ENCODE peak calls at places on chromosomes 11 and 22, in four cellular contexts. Y is A549, N is IMR-90, P is transverse colon. C is an unnamed sample.

GRCh38 chr11:42410251-42410956 is 901.4 kb upstream of the API5 start:
- DNase-seq in Y (no peak), N (no peak), P (no peak), C (no peak)

GRCh38 chr22:23783496-23784167 is 3.1 kb upstream of the SMARCB1 start:
- DNase-seq in Y (no peak), N (no peak), P (no peak), C (no peak)

GRCh38 chr11:57368106-57368826 is 12.7 kb downstream of the PRG3 start:
- DNase-seq in Y (no peak), N (no peak), P (no peak), C (no peak)

GRCh38 chr11:75627879-75628668 is 40.8 kb downstream of the MAP6 start:
- DNase-seq in Y (no peak), N (peak), P (no peak), C (no peak)

GRCh38 chr11:101510608-101511007 is 73.2 kb downstream of the TRPC6 start:
- DNase-seq in Y (no peak), N (no peak), P (no peak), C (no peak)

GRCh38 chr11:61384271-61385242 is 7.8 kb upstream of the TMEM216 start:
- DNase-seq in Y (no peak), N (peak), P (no peak), C (no peak)

GRCh38 chr11:61645179-61645868 is 34.9 kb upstream of the DAGLA start:
- DNase-seq in Y (no peak), N (peak), P (no peak), C (no peak)

GRCh38 chr11:898540-899190 is 11.9 kb downstream of the CHID1 start:
- DNase-seq in Y (no peak), N (no peak), P (no peak), C (peak)

GRCh38 chr11:130190371-130190881 is 30.8 kb downstream of the ST14 start:
- DNase-seq in Y (no peak), N (no peak), P (peak), C (no peak)

GRCh38 chr11:122261546-122261945 is 145.5 kb upstream of the BLID start:
- DNase-seq in Y (no peak), N (peak), P (no peak), C (no peak)

GRCh38 chr22:41091139-41092022 is 1.0 kb upstream of the EP300 start:
- DNase-seq in Y (peak), N (peak), P (peak), C (peak)
- TF ChIP-seq POLR2A in Y (peak), N (peak), P (peak), C (peak)

GRCh38 chr11:66651011-66651410 is 12.5 kb downstream of the RBM4 start:
- DNase-seq in Y (no peak), N (peak), P (no peak), C (no peak)

GRCh38 chr11:66649903-66650302 is 11.4 kb downstream of the RBM4 start:
- DNase-seq in Y (no peak), N (no peak), P (no peak), C (no peak)

GRCh38 chr11:66641834-66642233 is 3.3 kb downstream of the RBM4 start:
- DNase-seq in Y (no peak), N (no peak), P (no peak), C (no peak)

GRCh38 chr11:66643745-66644437 is 5.4 kb downstream of the RBM4 start:
- DNase-seq in Y (no peak), N (no peak), P (no peak), C (no peak)

GRCh38 chr11:66646875-66647274 is 8.4 kb downstream of the RBM4 start:
- DNase-seq in Y (no peak), N (no peak), P (no peak), C (no peak)
- TF ChIP-seq POLR2A in Y (no peak), N (no peak), P (no peak), C (no peak)

GRCh38 chr11:64237484-64237951 is 3.1 kb downstream of the VEGFB start:
- DNase-seq in Y (no peak), N (no peak), P (peak), C (no peak)

GRCh38 chr11:64232182-64233018 is 2.0 kb upstream of the VEGFB start:
- DNase-seq in Y (no peak), N (no peak), P (no peak), C (no peak)

GRCh38 chr11:64235427-64236161 is 1.2 kb downstream of the VEGFB start:
- DNase-seq in Y (no peak), N (no peak), P (peak), C (no peak)

GRCh38 chr11:64233913-64234839 is at the start of gene VEGFB:
- DNase-seq in Y (no peak), N (peak), P (peak), C (peak)

GRCh38 chr11:64234840-64235379 is 526 bp downstream of the VEGFB start:
- DNase-seq in Y (no peak), N (no peak), P (peak), C (no peak)
- TF ChIP-seq POLR2A in Y (peak), N (no peak), P (peak), C (peak)

DNA sequence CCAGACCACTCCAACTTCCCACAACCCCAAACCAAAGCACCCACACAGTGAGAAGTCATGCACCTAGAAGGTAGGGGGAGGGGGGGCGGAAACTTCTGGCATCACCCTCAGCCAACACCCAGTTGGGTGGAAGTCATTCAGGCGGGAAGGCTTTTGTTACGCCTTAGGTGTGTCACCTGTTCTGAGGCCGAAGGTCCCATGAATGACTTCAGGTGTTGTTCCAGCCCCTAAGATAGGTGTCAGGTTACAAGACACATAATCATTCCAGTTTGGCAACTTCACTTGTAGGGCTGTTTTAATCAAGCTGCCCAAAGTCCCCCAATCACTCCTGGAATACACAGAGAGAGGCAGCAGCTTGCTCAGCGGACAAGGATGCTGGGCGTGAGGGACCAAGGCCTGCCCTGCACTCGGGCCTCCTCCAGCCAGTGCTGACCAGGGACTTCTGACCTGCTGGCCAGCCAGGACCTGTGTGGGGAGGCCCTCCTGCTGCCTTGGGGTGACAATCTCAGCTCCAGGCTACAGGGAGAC is at the start of gene TMPRSS4:
- DNase-seq in Y (no peak), N (no peak), P (peak), C (no peak)
- TF ChIP-seq POLR2A in Y (no peak), N (no peak), P (peak), C (no peak)

DNA sequence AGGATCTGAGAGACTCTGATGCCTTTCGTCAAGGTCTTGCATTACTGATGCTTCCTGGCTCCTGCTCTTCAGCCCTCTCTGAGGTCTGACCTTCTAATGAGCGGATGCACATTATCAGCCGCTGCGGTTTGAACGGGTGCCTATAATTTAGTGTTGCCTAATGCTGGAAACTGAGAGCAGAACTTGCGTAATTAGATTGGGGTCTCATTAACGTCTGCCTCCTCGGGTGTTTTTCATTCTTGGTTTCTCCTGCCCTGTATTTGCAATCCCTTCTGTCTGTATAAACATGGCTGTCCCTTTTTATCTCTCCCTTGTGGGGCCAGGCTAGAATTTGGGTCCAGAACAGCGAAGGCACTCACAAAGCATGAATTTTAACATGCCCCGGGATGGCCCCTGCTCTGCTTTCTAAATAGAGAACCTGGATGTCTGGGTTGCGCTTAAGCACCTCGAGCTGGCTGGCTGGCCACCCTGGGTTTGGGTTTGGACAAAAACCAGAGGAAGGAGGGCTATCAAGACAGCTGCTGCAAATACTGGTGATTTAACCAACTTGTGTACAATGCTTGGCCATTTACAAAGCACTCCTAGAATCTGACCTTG is 118.6 kb downstream of the TIMP3 start:
- DNase-seq in Y (no peak), N (peak), P (peak), C (no peak)
- TF ChIP-seq POLR2A in Y (no peak), N (no peak), P (no peak), C (no peak)

DNA sequence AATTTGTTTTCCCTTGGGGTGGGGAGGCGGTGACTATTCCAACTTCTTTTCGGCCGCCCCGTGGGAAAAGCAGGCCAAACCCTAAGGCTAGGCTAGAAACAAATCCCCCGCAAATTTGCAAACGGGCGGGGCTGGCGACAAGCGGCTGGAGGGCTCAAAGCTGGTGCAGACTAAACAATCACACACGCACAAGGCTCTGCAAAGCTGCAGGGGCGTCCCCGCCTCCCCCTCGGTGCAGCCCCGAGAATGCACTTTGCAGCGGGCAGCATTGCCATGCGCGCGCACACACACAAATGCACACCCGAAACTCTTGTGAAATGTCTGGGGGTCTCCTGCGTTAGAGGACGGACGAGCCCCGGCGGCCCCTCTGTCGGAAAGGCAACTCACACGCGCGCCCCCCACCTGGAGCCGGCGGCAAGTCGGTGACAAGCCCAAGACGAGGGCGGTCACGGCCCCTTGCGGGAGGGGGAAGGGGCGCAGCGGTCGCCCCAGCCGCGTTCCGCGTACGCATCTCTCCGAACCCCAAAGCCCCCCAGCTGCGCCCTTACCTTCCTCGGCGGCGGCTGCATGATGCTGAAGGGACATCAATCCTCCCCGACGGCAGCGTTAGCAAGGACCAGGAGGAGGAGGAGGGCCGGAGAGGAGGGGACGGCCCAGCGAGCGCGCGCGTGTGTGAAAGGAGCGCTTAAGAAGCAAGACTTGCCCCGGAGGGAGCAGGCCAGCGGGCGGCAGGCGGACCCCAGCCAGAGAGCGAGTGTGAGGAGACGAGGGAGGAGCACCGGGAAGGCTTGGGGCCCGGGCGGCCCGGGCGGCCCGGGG is 600 bp downstream of the FCHSD2 start:
- DNase-seq in Y (peak), N (peak), P (peak), C (peak)
- TF ChIP-seq POLR2A in Y (no peak), N (no peak), P (no peak), C (no peak)

GRCh38 chr22:25404923-25405853 is 159.3 kb upstream of the GRK3 start:
- DNase-seq in Y (peak), N (peak), P (peak), C (peak)
- TF ChIP-seq POLR2A in Y (peak), N (peak), P (peak), C (peak)

GRCh38 chr22:32545801-32546200 is 71.2 kb downstream of the FBXO7 start:
- DNase-seq in Y (no peak), N (peak), P (no peak), C (no peak)
- TF ChIP-seq POLR2A in Y (no peak), N (no peak), P (no peak), C (no peak)

GRCh38 chr22:36385491-36386350 is 2.0 kb downstream of the MYH9 start:
- DNase-seq in Y (no peak), N (no peak), P (peak), C (no peak)
- TF ChIP-seq POLR2A in Y (no peak), N (peak), P (no peak), C (no peak)

C was measured in H54.